ENCODE peak calls at places on chromosomes 2 and 18, in seven cellular contexts. J is islet precursor cell; N is hippocampal formation; R is NCI-H345; Y is right cardiac atrium; A is fibroblast of mammary gland; U is activated T-helper 1 cell treated with anti-CD3 and anti-CD28 coated beads, Interleukin-2, amount 50 U/mL, for 16 hours. C is an unnamed sample.

GRCh38 chr2:44833123-44834069 is 108.1 kb upstream of the SIX3 start:
- DNase-seq in J (no peak), N (no peak), R (no peak), Y (no peak), A (peak), U (no peak), C (no peak)

GRCh38 chr18:59921384-59921891 is 21.6 kb downstream of the PMAIP1 start:
- DNase-seq in J (no peak), N (no peak), R (no peak), Y (no peak), A (peak), U (no peak), C (peak)

GRCh38 chr2:72803151-72803550 is 22.7 kb downstream of the EXOC6B start:
- DNase-seq in J (no peak), N (no peak), R (no peak), Y (no peak), A (peak), U (no peak), C (no peak)

GRCh38 chr2:36450466-36451196 is 95.1 kb downstream of the CRIM1 start:
- DNase-seq in J (no peak), N (no peak), R (no peak), Y (no peak), A (peak), U (no peak), C (no peak)

GRCh38 chr2:201257941-201258665 is 2.2 kb upstream of the CASP8 start:
- DNase-seq in J (peak), N (no peak), R (no peak), Y (peak), A (peak), U (peak), C (peak)

GRCh38 chr2:175824243-175824642 is 177.8 kb downstream of the LNPK start:
- DNase-seq in J (no peak), N (no peak), R (no peak), Y (no peak), A (peak), U (no peak), C (no peak)

GRCh38 chr2:82316573-82317371 is 2012.2 kb upstream of the LRRTM1 start:
- DNase-seq in J (no peak), N (no peak), R (peak), Y (no peak), A (no peak), U (no peak), C (no peak)

GRCh38 chr2:227365833-227366232 is 13.3 kb downstream of the TM4SF20 start:
- DNase-seq in J (no peak), N (no peak), R (no peak), Y (no peak), A (peak), U (no peak), C (no peak)

C was measured in central memory CD4-positive, alpha-beta T cell.